ENCODE peak calls at places on chromosomes 12 and 14, in five cellular contexts. X is activated B cell treated with CpG ODN at 0.5 μM for 24 hours, B is AG08396, A is pancreas, R is T follicular helper cell. T is an unnamed sample.

GRCh38 chr14:90288646-90289355 is 32.4 kb downstream of the PSMC1 start:
- DNase-seq in X (no peak), B (no peak), A (no peak), R (no peak), T (no peak)

GRCh38 chr14:97120204-97121120 is 323.3 kb downstream of the VRK1 start:
- DNase-seq in X (no peak), B (no peak), A (no peak), R (no peak), T (no peak)

GRCh38 chr14:39374846-39375245 is 57.4 kb downstream of the FBXO33 start:
- DNase-seq in X (no peak), B (peak), A (no peak), R (no peak), T (peak)

GRCh38 chr12:128969480-128970055 is 116.3 kb downstream of the GLT1D1 start:
- DNase-seq in X (no peak), B (no peak), A (peak), R (no peak), T (no peak)

GRCh38 chr12:14138495-14138894 is 157.1 kb upstream of the GRIN2B start:
- DNase-seq in X (no peak), B (no peak), A (no peak), R (no peak), T (no peak)

GRCh38 chr14:93717222-93717967 is 70.9 kb downstream of the PRIMA1 start:
- DNase-seq in X (no peak), B (no peak), A (no peak), R (no peak), T (no peak)

GRCh38 chr12:131057211-131057721 is 103.6 kb downstream of the ADGRD1 start:
- DNase-seq in X (peak), B (no peak), A (no peak), R (no peak), T (no peak)

GRCh38 chr12:88639361-88639760 is 59.1 kb upstream of the KITLG start:
- DNase-seq in X (no peak), B (no peak), A (no peak), R (no peak), T (peak)

GRCh38 chr12:28223853-28224252 is 33.6 kb downstream of the CCDC91 start:
- DNase-seq in X (no peak), B (no peak), A (no peak), R (no peak), T (no peak)

GRCh38 chr12:14880890-14881453 is 4.7 kb downstream of the MGP start:
- DNase-seq in X (no peak), B (no peak), A (no peak), R (no peak), T (no peak)

GRCh38 chr14:58297412-58297761 is 968 bp upstream of the ARID4A start:
- DNase-seq in X (no peak), B (peak), A (no peak), R (no peak), T (peak)

GRCh38 chr12:52029686-52030085 is 21.6 kb upstream of the NR4A1 start:
- DNase-seq in X (no peak), B (no peak), A (no peak), R (no peak), T (no peak)

GRCh38 chr12:2733493-2734252 is 61.1 kb upstream of the FKBP4 start:
- DNase-seq in X (no peak), B (no peak), A (no peak), R (no peak), T (no peak)

GRCh38 chr12:124621296-124621660 is 53.9 kb upstream of the NCOR2 start:
- DNase-seq in X (no peak), B (peak), A (peak), R (no peak), T (peak)

GRCh38 chr14:99393059-99393655 is 87.5 kb downstream of the SETD3 start:
- DNase-seq in X (no peak), B (peak), A (peak), R (no peak), T (no peak)

GRCh38 chr12:124099661-124100060 is 126.6 kb downstream of the ZNF664 start:
- DNase-seq in X (no peak), B (no peak), A (no peak), R (no peak), T (no peak)

GRCh38 chr14:42378274-42378673 is 771.6 kb downstream of the LRFN5 start:
- DNase-seq in X (no peak), B (no peak), A (no peak), R (no peak), T (no peak)

GRCh38 chr12:54159140-54159539 is 29.6 kb downstream of the SMUG1 start:
- DNase-seq in X (no peak), B (no peak), A (no peak), R (no peak), T (no peak)

GRCh38 chr12:87428701-87429277 is 600.4 kb downstream of the C12orf50 start:
- DNase-seq in X (no peak), B (peak), A (no peak), R (no peak), T (peak)

T was measured in HCEC 1CT.